ENCODE peak calls at places on chromosome 7, in six cellular contexts. F, H, E, D, Y and R are unnamed samples. For H3K4me1, the result is how much of the 10 kb centered on the place peaks cover.

GRCh38 chr7:124718032-124718766 is 47.4 kb downstream of the GPR37 start:
- DNase-seq in D (no peak), E (no peak), Y (no peak), F (no peak), H (no peak), R (no peak)

GRCh38 chr7:78073470-78074382 is 275.2 kb downstream of the PHTF2 start:
- DNase-seq in H (no peak), Y (no peak), F (no peak), E (no peak), D (no peak), R (no peak)

GRCh38 chr7:13949450-13949849 is 40.0 kb downstream of the ETV1 start:
- DNase-seq in Y (no peak), H (no peak), F (no peak), E (peak), D (no peak), R (no peak)

GRCh38 chr7:25967278-25968204 is 184.5 kb upstream of the NFE2L3 start:
- DNase-seq in D (no peak), E (no peak), H (no peak), F (no peak), Y (no peak), R (no peak)

GRCh38 chr7:21999896-22000295 is 54.2 kb upstream of the CDCA7L start:
- DNase-seq in H (no peak), D (no peak), E (no peak), Y (no peak), F (no peak), R (no peak)

GRCh38 chr7:18866359-18867036 is 250.9 kb downstream of the TWIST1 start:
- DNase-seq in H (no peak), D (peak), F (peak), Y (peak), E (no peak), R (peak)

GRCh38 chr7:111090834-111091233 is at the start of gene LRRN3:
- DNase-seq in D (peak), H (peak), Y (peak), F (peak), E (peak), R (no peak)

GRCh38 chr7:94364816-94365215 is 29.9 kb upstream of the COL1A2 start:
- DNase-seq in E (no peak), D (no peak), Y (no peak), H (no peak), F (no peak), R (no peak)

GRCh38 chr7:76054129-76055120 is 6.5 kb downstream of the MDH2 start:
- DNase-seq in Y (peak), F (peak), E (no peak), H (no peak), D (no peak), R (no peak)

GRCh38 chr7:41224063-41224763 is 478.7 kb downstream of the INHBA start:
- DNase-seq in F (no peak), H (no peak), D (no peak), E (no peak), Y (peak), R (no peak)

GRCh38 chr7:121610243-121610642 is 214.1 kb upstream of the FAM3C start:
- DNase-seq in H (no peak), Y (no peak), D (no peak), F (no peak), E (no peak), R (no peak)

DNA sequence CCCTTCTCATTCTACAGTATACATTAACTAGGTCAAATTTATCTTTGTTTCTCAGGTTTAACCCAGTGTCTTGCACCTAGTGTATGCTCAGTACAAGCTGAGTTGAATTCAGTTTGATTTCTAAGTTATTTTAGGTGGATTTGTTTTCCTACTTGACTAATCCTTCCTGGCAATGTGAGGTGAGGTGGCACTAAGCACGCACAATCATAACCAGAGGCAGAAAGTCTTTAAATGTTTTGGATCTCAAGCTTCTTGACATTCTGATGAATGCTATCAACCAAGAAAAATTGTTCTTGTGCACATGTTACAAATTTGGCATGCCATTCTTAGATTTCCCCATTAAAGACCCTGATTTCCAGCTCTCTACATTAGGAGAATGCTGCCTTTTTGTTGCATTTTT is 3.2 kb downstream of the BZW2 start:
- DNase-seq in Y (no peak), E (no peak), H (no peak), D (no peak), F (no peak), R (no peak)
- H3K4me1 ChIP-seq in Y (under half), E (under half), H (under half), D (half or more), F (under half), R (half or more)

DNA sequence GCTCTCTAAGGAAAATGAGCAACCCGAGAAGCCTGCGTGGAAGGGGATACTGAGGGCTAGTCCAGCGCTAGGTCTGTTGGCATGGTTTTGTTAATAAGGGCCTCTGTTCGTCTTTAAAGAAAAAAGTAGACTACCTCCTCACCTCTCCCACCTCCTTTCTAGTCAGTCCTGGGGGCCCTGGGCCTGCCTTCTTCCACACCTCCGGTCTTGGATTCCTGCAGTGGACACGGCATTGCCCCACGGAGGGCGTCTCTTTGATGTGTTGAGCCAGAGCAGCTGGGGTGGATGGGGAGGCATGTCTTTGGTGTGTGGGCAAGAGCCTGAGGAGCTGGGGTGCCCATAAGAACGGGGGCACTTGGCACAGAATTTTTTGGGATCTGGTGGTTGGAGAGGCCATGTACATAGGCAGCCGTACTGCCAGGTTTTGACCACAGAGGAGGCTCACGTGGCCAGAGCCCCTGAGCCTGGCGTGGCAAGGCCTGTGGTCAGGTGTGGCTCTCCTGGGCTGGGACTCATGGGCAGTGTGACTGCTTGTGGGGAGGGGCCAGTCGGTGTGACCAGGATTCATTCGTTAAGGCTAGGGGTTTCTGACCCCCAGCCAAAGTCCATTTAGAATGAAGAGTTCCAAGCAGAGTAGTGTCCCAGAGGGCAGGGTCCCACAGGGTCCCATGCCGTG is 38.1 kb downstream of the AGAP3 start:
- DNase-seq in F (no peak), D (no peak), E (no peak), Y (no peak), H (no peak), R (no peak)
- TF ChIP-seq CTCF in F (no peak), D (no peak), E (no peak), Y (no peak), H (peak), R (no peak)

GRCh38 chr7:517848-518629 is 1.6 kb downstream of the PDGFA start:
- DNase-seq in F (peak), D (peak), E (no peak), Y (peak), H (no peak), R (peak)
- H3K27ac ChIP-seq in F (peak), D (peak), E (no peak), Y (no peak), H (no peak), R (peak)

DNA sequence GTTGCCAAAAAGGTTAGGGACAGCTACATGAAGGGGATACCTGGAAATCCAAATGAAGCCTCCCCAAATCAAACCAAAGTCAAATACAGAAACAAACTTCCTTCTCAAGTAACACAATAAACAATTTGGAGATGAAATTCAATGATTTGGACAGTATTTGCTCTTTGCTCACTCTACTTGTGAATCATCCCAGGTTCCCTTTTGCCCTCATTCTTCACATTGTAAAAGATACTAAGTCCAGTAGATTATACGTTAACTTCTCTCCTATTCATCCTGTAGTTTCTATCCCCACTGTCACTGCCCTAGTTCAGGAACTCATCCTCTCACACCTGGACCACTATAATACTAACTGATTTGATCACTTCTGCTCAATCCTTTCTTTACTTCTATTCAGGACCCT is 28.3 kb downstream of the FZD1 start:
- DNase-seq in D (no peak), E (no peak), H (no peak), F (no peak), Y (no peak), R (no peak)
- H3K4me1 ChIP-seq in D (under half), E (under half), H (under half), F (under half), Y (under half), R (under half)

GRCh38 chr7:101562531-101563197 is 66.4 kb downstream of the MYL10 start:
- DNase-seq in E (no peak), F (no peak), D (no peak), Y (no peak), H (peak), R (no peak)
- TF ChIP-seq CTCF in E (no peak), F (no peak), D (no peak), Y (no peak), H (peak), R (no peak)

DNA sequence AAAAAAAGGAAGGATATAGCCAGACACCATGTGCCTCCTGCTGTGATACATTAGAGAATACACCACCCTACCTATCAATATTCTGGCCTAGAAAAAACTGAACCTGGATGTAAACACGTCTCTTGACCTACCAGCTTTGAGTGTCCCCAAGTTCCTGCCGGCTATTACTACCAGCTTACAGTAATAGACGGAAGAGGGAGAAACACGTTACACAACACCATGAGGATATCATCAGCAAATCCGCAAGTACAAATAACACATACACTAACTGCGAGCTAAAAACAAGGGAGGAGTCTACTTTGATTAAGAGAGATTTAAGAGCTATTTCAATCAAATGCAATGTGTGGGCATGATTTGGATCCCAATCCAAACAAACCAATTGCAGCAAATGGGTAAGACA is 113.0 kb downstream of the COL28A1 start:
- DNase-seq in D (no peak), F (no peak), H (no peak), E (no peak), Y (no peak), R (no peak)
- H3K27ac ChIP-seq in D (no peak), F (no peak), H (no peak), E (no peak), Y (no peak), R (no peak)

DNA sequence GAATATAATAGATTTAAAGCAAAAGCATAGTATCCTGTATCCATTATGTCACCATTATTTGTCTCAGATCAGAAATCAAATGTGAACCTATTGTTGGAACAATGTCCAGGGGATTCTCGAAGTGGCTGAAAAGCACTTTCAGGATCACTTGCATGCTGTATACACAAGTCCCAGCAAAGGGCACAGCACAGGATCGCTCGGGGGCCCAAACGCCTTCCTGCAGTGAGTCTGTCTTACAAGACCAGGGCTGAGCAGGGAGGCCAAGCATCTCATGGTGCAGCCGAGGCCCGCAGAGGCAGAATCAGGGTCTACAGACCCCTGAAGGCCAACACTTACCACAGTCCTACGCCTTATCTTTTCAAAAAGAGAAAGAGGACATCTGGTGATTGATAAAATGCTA is 92.3 kb downstream of the TNS3 start:
- DNase-seq in E (peak), Y (no peak), D (no peak), H (no peak), F (no peak), R (no peak)
- H3K4me1 ChIP-seq in E (under half), Y (under half), D (half or more), H (under half), F (half or more), R (under half)

DNA sequence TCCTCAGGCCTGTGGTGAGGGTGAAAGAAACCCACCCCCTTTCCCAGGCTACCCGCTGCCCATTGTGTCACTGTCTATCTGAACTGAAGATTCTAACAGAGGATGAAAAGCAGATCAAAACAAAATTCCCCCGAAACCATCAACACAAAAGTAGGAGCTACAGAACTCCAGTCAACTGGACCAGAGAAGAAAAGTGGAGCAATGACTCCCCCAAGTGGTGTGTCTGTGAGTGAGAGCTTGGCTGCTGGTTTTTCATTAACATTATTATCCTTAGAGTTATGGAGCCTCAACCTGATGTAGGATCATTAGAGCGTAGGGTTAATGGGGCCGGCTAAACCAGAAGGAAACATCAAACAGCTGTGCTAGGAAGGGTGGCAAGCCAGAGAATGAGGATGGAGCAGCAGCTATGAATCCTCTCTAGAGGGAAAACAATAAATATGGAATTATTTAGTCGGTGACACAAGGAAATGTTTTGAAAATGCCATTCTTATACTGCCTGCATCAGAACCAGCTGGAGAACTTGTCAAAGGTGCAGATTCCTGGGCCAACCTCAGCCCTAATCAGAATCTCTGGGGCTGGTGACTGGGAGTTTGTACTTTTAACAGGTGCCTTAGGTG is 38.3 kb downstream of the AKR1B1 start:
- DNase-seq in F (peak), E (peak), H (peak), Y (peak), D (no peak), R (no peak)
- TF ChIP-seq CTCF in F (peak), E (peak), H (peak), Y (peak), D (peak), R (peak)

GRCh38 chr7:51020944-51021343 is 238.2 kb upstream of the GRB10 start:
- DNase-seq in Y (no peak), F (no peak), D (no peak), H (no peak), E (no peak), R (peak)

GRCh38 chr7:51021906-51022570 is 239.3 kb upstream of the GRB10 start:
- DNase-seq in H (no peak), Y (peak), F (no peak), E (no peak), D (no peak), R (peak)

GRCh38 chr7:51024867-51025266 is 242.2 kb upstream of the GRB10 start:
- DNase-seq in F (no peak), Y (no peak), D (no peak), E (no peak), H (no peak), R (peak)

GRCh38 chr7:51023547-51023946 is 240.9 kb upstream of the GRB10 start:
- DNase-seq in H (no peak), D (no peak), Y (no peak), F (no peak), E (no peak), R (peak)

DNA sequence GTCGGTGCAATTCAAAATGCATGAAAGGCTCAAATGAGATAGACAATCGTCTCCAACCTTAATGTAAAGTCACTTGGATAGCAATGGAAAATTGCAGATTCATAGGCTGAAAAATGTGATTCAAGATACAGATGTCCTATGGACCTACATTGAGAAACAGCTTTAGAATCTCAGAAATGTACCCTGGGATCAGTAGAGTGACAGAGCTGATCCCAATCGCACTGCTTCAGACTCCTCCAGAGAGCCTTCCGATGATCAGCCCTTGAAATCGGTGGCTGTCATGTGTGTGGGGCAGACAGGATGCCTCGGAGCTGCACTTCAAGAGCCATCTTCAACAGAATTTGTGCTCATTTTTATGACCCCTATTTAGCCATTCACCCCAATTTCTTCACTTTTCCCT is 240.1 kb upstream of the GRB10 start:
- DNase-seq in D (no peak), E (no peak), F (no peak), Y (no peak), H (no peak), R (no peak)
- H3K27ac ChIP-seq in D (no peak), E (no peak), F (no peak), Y (no peak), H (no peak), R (no peak)